ENCODE peak calls at places on chromosome 12, in ten cellular contexts. M, E, A, W, R, Q, I, V, S and G are unnamed samples.

GRCh38 chr12:42902001-42902400 is 312.5 kb upstream of the PRICKLE1 start:
- DNase-seq in M (no peak), E (no peak), A (no peak), W (no peak), R (no peak), Q (no peak), I (no peak), V (no peak), S (no peak), G (no peak)

GRCh38 chr12:79373896-79374499 is 316.8 kb downstream of the PAWR start:
- DNase-seq in M (no peak), E (no peak), A (no peak), W (peak; percentile 14), R (peak; percentile 77), Q (peak; percentile 69), I (no peak), V (peak; percentile 15), S (peak; percentile 48), G (no peak)

GRCh38 chr12:85814116-85814515 is 22.1 kb downstream of the RASSF9 start:
- DNase-seq in M (no peak), E (no peak), A (no peak), W (no peak), R (no peak), Q (no peak), I (no peak), V (no peak), S (no peak), G (no peak)

GRCh38 chr12:41418586-41418985 is 230.5 kb downstream of the PDZRN4 start:
- DNase-seq in M (no peak), E (no peak), A (no peak), W (no peak), R (no peak), Q (no peak), I (no peak), V (no peak), S (no peak), G (no peak)

GRCh38 chr12:12476836-12477531 is 85.7 kb downstream of the DUSP16 start:
- DNase-seq in M (no peak), E (peak; percentile 62), A (no peak), W (peak; percentile 85), R (no peak), Q (no peak), I (peak; percentile 70), V (no peak), S (no peak), G (no peak)

GRCh38 chr12:103785243-103786031 is 55.6 kb downstream of the NT5DC3 start:
- DNase-seq in M (no peak), E (no peak), A (no peak), W (no peak), R (no peak), Q (no peak), I (no peak), V (no peak), S (no peak), G (no peak)

GRCh38 chr12:92424338-92424737 is 278.5 kb upstream of the PLEKHG7 start:
- DNase-seq in M (no peak), E (no peak), A (no peak), W (no peak), R (no peak), Q (peak; percentile 12), I (no peak), V (peak; percentile 9), S (no peak), G (no peak)

GRCh38 chr12:132257206-132257954 is 72.0 kb downstream of the GALNT9 start:
- DNase-seq in M (no peak), E (no peak), A (no peak), W (no peak), R (no peak), Q (no peak), I (no peak), V (no peak), S (no peak), G (no peak)

GRCh38 chr12:109758406-109759075 is 44.9 kb downstream of the FAM222A start:
- DNase-seq in M (no peak), E (no peak), A (no peak), W (no peak), R (no peak), Q (no peak), I (peak; percentile 13), V (no peak), S (no peak), G (no peak)

GRCh38 chr12:108505121-108505520 is 10.0 kb upstream of the FICD start:
- DNase-seq in M (no peak), E (no peak), A (no peak), W (no peak), R (no peak), Q (no peak), I (no peak), V (no peak), S (no peak), G (no peak)

GRCh38 chr12:10048531-10048930 is 18.0 kb downstream of the CLEC9A start:
- DNase-seq in M (no peak), E (no peak), A (no peak), W (peak; percentile 35), R (no peak), Q (no peak), I (no peak), V (no peak), S (no peak), G (no peak)

GRCh38 chr12:43891856-43892574 is 56.1 kb downstream of the TMEM117 start:
- DNase-seq in M (no peak), E (no peak), A (no peak), W (no peak), R (no peak), Q (no peak), I (no peak), V (peak; percentile 64), S (no peak), G (no peak)

GRCh38 chr12:116559080-116559329 is 176 bp upstream of the MAP1LC3B2 start:
- DNase-seq in M (no peak), E (no peak), A (no peak), W (no peak), R (no peak), Q (no peak), I (no peak), V (no peak), S (no peak), G (no peak)

GRCh38 chr12:76445469-76445868 is 97.3 kb upstream of the BBS10 start:
- DNase-seq in M (no peak), E (no peak), A (no peak), W (no peak), R (no peak), Q (peak; percentile 11), I (no peak), V (no peak), S (no peak), G (no peak)

GRCh38 chr12:23611320-23611719 is 338.1 kb downstream of the SOX5 start:
- DNase-seq in M (no peak), E (no peak), A (no peak), W (no peak), R (no peak), Q (no peak), I (no peak), V (no peak), S (no peak), G (no peak)

GRCh38 chr12:18700254-18700653 is 37.6 kb downstream of the PLCZ1 start:
- DNase-seq in M (no peak), E (no peak), A (no peak), W (no peak), R (no peak), Q (peak; percentile 91), I (no peak), V (no peak), S (no peak), G (no peak)

GRCh38 chr12:30701056-30701455 is 5.4 kb upstream of the IPO8 start:
- DNase-seq in M (no peak), E (no peak), A (no peak), W (no peak), R (no peak), Q (no peak), I (no peak), V (no peak), S (no peak), G (no peak)

GRCh38 chr12:132591107-132591935 is 19.1 kb downstream of the LRCOL1 start:
- DNase-seq in M (no peak), E (no peak), A (no peak), W (no peak), R (no peak), Q (no peak), I (no peak), V (no peak), S (no peak), G (no peak)

GRCh38 chr12:109916045-109916444 is 16.0 kb downstream of the TCHP start:
- DNase-seq in M (no peak), E (no peak), A (no peak), W (no peak), R (no peak), Q (no peak), I (no peak), V (no peak), S (no peak), G (no peak)

GRCh38 chr12:125492354-125493270 is 427.4 kb downstream of the AACS start:
- DNase-seq in M (no peak), E (no peak), A (no peak), W (no peak), R (no peak), Q (no peak), I (no peak), V (no peak), S (no peak), G (no peak)

GRCh38 chr12:14258468-14258947 is 107.0 kb upstream of the ATF7IP start:
- DNase-seq in M (no peak), E (no peak), A (peak; percentile 29), W (no peak), R (peak; percentile 10), Q (peak; percentile 17), I (no peak), V (no peak), S (no peak), G (no peak)

GRCh38 chr12:132551271-132552120 is 58.9 kb downstream of the LRCOL1 start:
- DNase-seq in M (no peak), E (no peak), A (no peak), W (no peak), R (no peak), Q (no peak), I (no peak), V (no peak), S (no peak), G (no peak)

GRCh38 chr12:25689996-25690501 is 137.0 kb upstream of the LMNTD1 start:
- DNase-seq in M (no peak), E (no peak), A (peak; percentile 2), W (no peak), R (no peak), Q (peak; percentile 10), I (no peak), V (peak; percentile 71), S (peak; percentile 16), G (no peak)

GRCh38 chr12:96108321-96108720 is 72.9 kb upstream of the LTA4H start:
- DNase-seq in M (no peak), E (no peak), A (no peak), W (peak; percentile 19), R (peak; percentile 62), Q (no peak), I (no peak), V (no peak), S (no peak), G (no peak)

GRCh38 chr12:72272731-72273498 is 745 bp downstream of the TRHDE start:
- DNase-seq in M (no peak), E (no peak), A (no peak), W (no peak), R (peak; percentile 24), Q (peak; percentile 5), I (no peak), V (peak; percentile 69), S (peak; percentile 84), G (no peak)

GRCh38 chr12:116984098-116984497 is 73.3 kb downstream of the FBXW8 start:
- DNase-seq in M (no peak), E (no peak), A (no peak), W (no peak), R (no peak), Q (no peak), I (no peak), V (no peak), S (no peak), G (no peak)

GRCh38 chr12:33357181-33357580 is 82.4 kb downstream of the SYT10 start:
- DNase-seq in M (no peak), E (no peak), A (no peak), W (no peak), R (no peak), Q (no peak), I (no peak), V (no peak), S (no peak), G (no peak)

GRCh38 chr12:67025543-67026114 is 243.5 kb upstream of the CAND1 start:
- DNase-seq in M (no peak), E (no peak), A (peak; percentile 56), W (no peak), R (peak; percentile 73), Q (peak; percentile 58), I (no peak), V (peak; percentile 28), S (peak; percentile 57), G (no peak)